ENCODE peak calls at places on chromosome 22, in six cellular contexts. One of them, this sample, is unnamed.
A peak's percentile ranks its signal among the peaks of the same experiment; 100 is the strongest.

GRCh38 chr22:47629273-47629711 is 866.8 kb downstream of the TBC1D22A start:
- DNase-seq in ovary: peak; percentile 55
- DNase-seq in left lung: no peak
- DNase-seq in lung: peak; percentile 26
- DNase-seq in left ventricle myocardium inferior: no peak
- DNase-seq in fibroblast of lung: no peak
- DNase-seq in this sample: no peak

GRCh38 chr22:22048981-22049531 is 66.5 kb upstream of the TOP3B start:
- DNase-seq in ovary: no peak
- DNase-seq in left lung: no peak
- DNase-seq in lung: no peak
- DNase-seq in left ventricle myocardium inferior: no peak
- DNase-seq in fibroblast of lung: no peak
- DNase-seq in this sample: no peak

GRCh38 chr22:20994902-20995241 is 7.0 kb downstream of the THAP7 start:
- DNase-seq in ovary: no peak
- DNase-seq in left lung: no peak
- DNase-seq in lung: no peak
- DNase-seq in left ventricle myocardium inferior: no peak
- DNase-seq in fibroblast of lung: no peak
- DNase-seq in this sample: no peak

GRCh38 chr22:41898645-41899044 is 16.2 kb downstream of the SHISA8 start:
- DNase-seq in ovary: no peak
- DNase-seq in left lung: no peak
- DNase-seq in lung: no peak
- DNase-seq in left ventricle myocardium inferior: no peak
- DNase-seq in fibroblast of lung: no peak
- DNase-seq in this sample: no peak

GRCh38 chr22:30892731-30893221 is 75.8 kb downstream of the MORC2 start:
- DNase-seq in ovary: no peak
- DNase-seq in left lung: no peak
- DNase-seq in lung: no peak
- DNase-seq in left ventricle myocardium inferior: no peak
- DNase-seq in fibroblast of lung: no peak
- DNase-seq in this sample: no peak

GRCh38 chr22:20434264-20434751 is 3.3 kb downstream of the SCARF2 start:
- DNase-seq in ovary: peak; percentile 31
- DNase-seq in left lung: peak; percentile 21
- DNase-seq in lung: no peak
- DNase-seq in left ventricle myocardium inferior: no peak
- DNase-seq in fibroblast of lung: no peak
- DNase-seq in this sample: no peak

GRCh38 chr22:46813816-46814597 is 51.6 kb downstream of the TBC1D22A start:
- DNase-seq in ovary: no peak
- DNase-seq in left lung: no peak
- DNase-seq in lung: no peak
- DNase-seq in left ventricle myocardium inferior: no peak
- DNase-seq in fibroblast of lung: peak; percentile 13
- DNase-seq in this sample: no peak

GRCh38 chr22:25668437-25668836 is 73.6 kb upstream of the MYO18B start:
- DNase-seq in ovary: peak; percentile 66
- DNase-seq in left lung: no peak
- DNase-seq in lung: peak; percentile 63
- DNase-seq in left ventricle myocardium inferior: no peak
- DNase-seq in fibroblast of lung: peak; percentile 95
- DNase-seq in this sample: no peak

GRCh38 chr22:25741692-25742626 is at the start of gene MYO18B:
- DNase-seq in ovary: no peak
- DNase-seq in left lung: no peak
- DNase-seq in lung: no peak
- DNase-seq in left ventricle myocardium inferior: peak; percentile 79
- DNase-seq in fibroblast of lung: no peak
- DNase-seq in this sample: no peak

GRCh38 chr22:45834795-45835194 is 142.2 kb downstream of the WNT7B start:
- DNase-seq in ovary: no peak
- DNase-seq in left lung: no peak
- DNase-seq in lung: no peak
- DNase-seq in left ventricle myocardium inferior: no peak
- DNase-seq in fibroblast of lung: no peak
- DNase-seq in this sample: no peak

GRCh38 chr22:46941958-46942815 is 179.7 kb downstream of the TBC1D22A start:
- DNase-seq in ovary: no peak
- DNase-seq in left lung: no peak
- DNase-seq in lung: no peak
- DNase-seq in left ventricle myocardium inferior: peak; percentile 42
- DNase-seq in fibroblast of lung: no peak
- DNase-seq in this sample: no peak

GRCh38 chr22:32847067-32847491 is 45.6 kb downstream of the TIMP3 start:
- DNase-seq in ovary: no peak
- DNase-seq in left lung: no peak
- DNase-seq in lung: no peak
- DNase-seq in left ventricle myocardium inferior: peak; percentile 47
- DNase-seq in fibroblast of lung: no peak
- DNase-seq in this sample: no peak

GRCh38 chr22:30947821-30948454 is 20.6 kb downstream of the MORC2 start:
- DNase-seq in ovary: no peak
- DNase-seq in left lung: no peak
- DNase-seq in lung: no peak
- DNase-seq in left ventricle myocardium inferior: no peak
- DNase-seq in fibroblast of lung: peak; percentile 79
- DNase-seq in this sample: no peak

GRCh38 chr22:27045103-27045940 is 387.9 kb downstream of the MIAT start:
- DNase-seq in ovary: no peak
- DNase-seq in left lung: no peak
- DNase-seq in lung: no peak
- DNase-seq in left ventricle myocardium inferior: no peak
- DNase-seq in fibroblast of lung: peak; percentile 7
- DNase-seq in this sample: no peak

GRCh38 chr22:21731503-21731902 is 4.1 kb downstream of the YPEL1 start:
- DNase-seq in ovary: no peak
- DNase-seq in left lung: no peak
- DNase-seq in lung: no peak
- DNase-seq in left ventricle myocardium inferior: no peak
- DNase-seq in fibroblast of lung: no peak
- DNase-seq in this sample: no peak

GRCh38 chr22:35484651-35485372 is 55.8 kb upstream of the RASD2 start:
- DNase-seq in ovary: no peak
- DNase-seq in left lung: no peak
- DNase-seq in lung: no peak
- DNase-seq in left ventricle myocardium inferior: no peak
- DNase-seq in fibroblast of lung: peak; percentile 22
- DNase-seq in this sample: no peak

GRCh38 chr22:31020334-31020733 is 51.3 kb downstream of the TUG1 start:
- DNase-seq in ovary: no peak
- DNase-seq in left lung: no peak
- DNase-seq in lung: no peak
- DNase-seq in left ventricle myocardium inferior: no peak
- DNase-seq in fibroblast of lung: no peak
- DNase-seq in this sample: no peak

DNA sequence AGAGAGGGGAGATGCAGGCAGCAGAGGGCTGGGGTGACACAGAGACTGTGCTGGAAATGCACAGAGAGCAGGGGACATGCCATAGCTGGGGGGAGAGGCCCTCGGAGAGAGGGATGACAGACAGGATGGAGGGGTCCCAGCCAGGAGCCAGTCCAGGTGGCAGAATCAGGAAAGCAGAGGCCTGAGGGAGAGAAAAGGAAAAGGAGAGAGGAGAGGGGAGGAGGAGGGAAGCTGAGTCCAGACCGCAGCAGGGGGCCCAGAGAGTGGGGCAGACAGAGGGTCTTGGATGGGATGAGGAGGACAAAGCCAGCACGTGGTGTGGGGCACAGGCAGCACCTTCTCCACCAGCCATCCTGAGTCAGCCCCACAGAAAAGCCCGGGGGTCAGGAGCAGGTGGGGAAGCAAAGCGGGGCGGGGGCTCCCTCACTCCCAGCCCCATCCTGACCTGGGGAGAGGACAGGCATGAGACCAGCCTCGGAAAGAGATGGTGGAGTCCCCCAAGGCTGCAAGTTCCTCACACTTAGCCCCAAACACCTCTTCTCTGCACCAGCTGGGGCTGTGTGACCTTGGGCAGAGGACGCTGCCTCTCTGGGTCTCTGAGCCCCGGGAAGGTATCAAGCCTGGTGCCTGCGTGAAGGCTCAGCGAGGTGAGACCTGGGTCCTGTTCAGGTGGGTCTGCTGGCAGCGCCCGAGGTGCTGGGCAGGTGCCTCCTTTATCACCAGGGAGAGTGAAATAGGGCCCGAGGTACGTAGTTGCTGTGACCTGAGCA is 47.9 kb downstream of the IGLL1 start:
- DNase-seq in ovary: peak; percentile 36
- DNase-seq in left lung: peak; percentile 23
- DNase-seq in lung: no peak
- DNase-seq in left ventricle myocardium inferior: no peak
- DNase-seq in fibroblast of lung: no peak
- DNase-seq in this sample: no peak
- H3K27me3 ChIP-seq in ovary: no peaks in the 10 kb centered on the region
- H3K27me3 ChIP-seq in left lung: no peaks in the 10 kb centered on the region
- H3K27me3 ChIP-seq in lung: no peaks in the 10 kb centered on the region
- H3K27me3 ChIP-seq in left ventricle myocardium inferior: peaks cover 7% of the 10 kb centered on the region
- H3K27me3 ChIP-seq in fibroblast of lung: no peaks in the 10 kb centered on the region
- H3K27me3 ChIP-seq in this sample: no peaks in the 10 kb centered on the region

GRCh38 chr22:16965560-16965959 is 42.5 kb downstream of the GAB4 start:
- DNase-seq in ovary: no peak
- DNase-seq in left lung: no peak
- DNase-seq in lung: peak; percentile 18
- DNase-seq in left ventricle myocardium inferior: no peak
- DNase-seq in fibroblast of lung: no peak
- DNase-seq in this sample: no peak
- H3K4me1 ChIP-seq in ovary: no peaks in the 10 kb centered on the region
- H3K4me1 ChIP-seq in left lung: no peaks in the 10 kb centered on the region
- H3K4me1 ChIP-seq in lung: no peaks in the 10 kb centered on the region
- H3K4me1 ChIP-seq in left ventricle myocardium inferior: no peaks in the 10 kb centered on the region
- H3K4me1 ChIP-seq in fibroblast of lung: no peaks in the 10 kb centered on the region
- H3K4me1 ChIP-seq in this sample: no peaks in the 10 kb centered on the region

DNA sequence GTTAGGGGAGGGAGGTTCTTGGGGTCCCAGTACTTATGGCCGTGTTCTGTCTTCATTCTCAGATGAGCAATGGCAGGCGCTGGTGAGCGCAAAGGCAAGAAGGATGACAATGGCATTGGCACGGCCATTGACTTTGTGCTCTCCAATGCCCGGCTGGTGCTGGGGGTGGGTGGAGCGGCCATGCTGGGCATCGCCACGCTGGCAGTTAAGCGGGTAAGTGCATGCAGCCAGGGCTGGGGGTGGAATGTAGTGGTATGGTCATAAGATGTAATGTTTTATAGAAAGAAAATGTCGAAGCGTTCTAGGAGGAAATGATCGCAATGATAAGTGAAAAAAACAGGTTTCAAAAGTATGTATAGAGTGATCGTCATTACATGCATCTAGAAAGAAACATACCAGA is 9.1 kb upstream of the ATF4 start:
- DNase-seq in ovary: no peak
- DNase-seq in left lung: no peak
- DNase-seq in lung: no peak
- DNase-seq in left ventricle myocardium inferior: no peak
- DNase-seq in fibroblast of lung: no peak
- DNase-seq in this sample: no peak
- H3K36me3 ChIP-seq in ovary: no peaks in the 10 kb centered on the region
- H3K36me3 ChIP-seq in left lung: peaks cover 100% of the 10 kb centered on the region
- H3K36me3 ChIP-seq in lung: peaks cover 58% of the 10 kb centered on the region
- H3K36me3 ChIP-seq in left ventricle myocardium inferior: peaks cover 92% of the 10 kb centered on the region
- H3K36me3 ChIP-seq in fibroblast of lung: peaks cover 28% of the 10 kb centered on the region
- H3K36me3 ChIP-seq in this sample: peaks cover 33% of the 10 kb centered on the region

GRCh38 chr22:38949889-38950405 is 7.5 kb upstream of the APOBEC3A start:
- DNase-seq in ovary: no peak
- DNase-seq in left lung: peak; percentile 20
- DNase-seq in lung: no peak
- DNase-seq in left ventricle myocardium inferior: no peak
- DNase-seq in fibroblast of lung: no peak
- DNase-seq in this sample: peak; percentile 5
- H3K27me3 ChIP-seq in ovary: no peaks in the 10 kb centered on the region
- H3K27me3 ChIP-seq in left lung: no peaks in the 10 kb centered on the region
- H3K27me3 ChIP-seq in lung: no peaks in the 10 kb centered on the region
- H3K27me3 ChIP-seq in left ventricle myocardium inferior: peaks cover 43% of the 10 kb centered on the region
- H3K27me3 ChIP-seq in fibroblast of lung: peaks cover 17% of the 10 kb centered on the region
- H3K27me3 ChIP-seq in this sample: no peaks in the 10 kb centered on the region

GRCh38 chr22:39524753-39525657 is 4.6 kb downstream of the ATF4 start:
- DNase-seq in ovary: no peak
- DNase-seq in left lung: no peak
- DNase-seq in lung: no peak
- DNase-seq in left ventricle myocardium inferior: no peak
- DNase-seq in fibroblast of lung: no peak
- DNase-seq in this sample: peak; percentile 38

GRCh38 chr22:39526736-39527171 is 5.8 kb downstream of the RPS19BP1 start:
- DNase-seq in ovary: no peak
- DNase-seq in left lung: no peak
- DNase-seq in lung: no peak
- DNase-seq in left ventricle myocardium inferior: no peak
- DNase-seq in fibroblast of lung: no peak
- DNase-seq in this sample: peak; percentile 61

GRCh38 chr22:39525658-39525975 is 5.3 kb downstream of the ATF4 start:
- DNase-seq in ovary: no peak
- DNase-seq in left lung: no peak
- DNase-seq in lung: no peak
- DNase-seq in left ventricle myocardium inferior: no peak
- DNase-seq in fibroblast of lung: no peak
- DNase-seq in this sample: peak; percentile 27

GRCh38 chr22:39522567-39523300 is 2.4 kb downstream of the ATF4 start:
- DNase-seq in ovary: peak; percentile 58
- DNase-seq in left lung: no peak
- DNase-seq in lung: no peak
- DNase-seq in left ventricle myocardium inferior: no peak
- DNase-seq in fibroblast of lung: peak; percentile 71
- DNase-seq in this sample: peak; percentile 53

DNA sequence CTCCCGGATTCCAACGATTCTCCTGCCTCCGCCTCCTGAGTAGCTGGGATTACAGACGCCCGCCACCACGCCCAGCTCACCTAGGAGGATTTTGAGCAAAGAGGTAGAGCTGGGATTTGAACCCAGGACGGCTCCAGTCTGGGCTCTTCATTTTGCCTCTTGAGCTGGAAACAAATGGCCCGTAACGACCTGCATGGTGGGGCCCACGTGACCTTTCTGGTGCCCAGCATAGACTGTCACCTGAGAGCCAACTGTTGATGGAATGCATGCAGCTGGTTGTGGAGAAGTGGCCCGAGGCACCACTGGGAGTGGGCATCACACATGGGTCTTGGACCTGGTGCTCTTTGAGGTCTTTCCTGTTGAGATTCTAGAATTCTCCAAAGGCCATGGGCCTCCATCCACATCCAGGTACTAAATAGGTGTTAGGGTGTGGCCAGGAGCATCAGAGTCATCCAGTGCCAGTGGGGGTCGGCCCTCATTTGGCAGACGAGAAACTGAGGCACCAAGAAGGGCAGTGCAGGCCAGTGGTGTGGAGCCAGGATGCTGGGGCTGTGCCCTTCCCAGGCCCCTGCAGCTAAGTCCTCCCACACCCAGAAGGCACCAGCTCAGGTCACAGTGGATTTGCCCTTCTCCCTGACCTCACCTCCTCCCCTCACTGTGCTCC is 3.9 kb downstream of the ATF4 start:
- DNase-seq in ovary: no peak
- DNase-seq in left lung: no peak
- DNase-seq in lung: no peak
- DNase-seq in left ventricle myocardium inferior: no peak
- DNase-seq in fibroblast of lung: no peak
- DNase-seq in this sample: peak; percentile 41
- H3K4me1 ChIP-seq in ovary: peaks cover 16% of the 10 kb centered on the region
- H3K4me1 ChIP-seq in left lung: peaks cover 32% of the 10 kb centered on the region
- H3K4me1 ChIP-seq in lung: peaks cover 16% of the 10 kb centered on the region
- H3K4me1 ChIP-seq in left ventricle myocardium inferior: peaks cover 82% of the 10 kb centered on the region
- H3K4me1 ChIP-seq in fibroblast of lung: peaks cover 8% of the 10 kb centered on the region
- H3K4me1 ChIP-seq in this sample: peaks cover 26% of the 10 kb centered on the region

This sample was measured in pancreas.